ENCODE peak calls at places on chromosomes 16 and 17, in six cellular contexts. S, K, H, X, T and M are unnamed samples.

GRCh38 chr16:68786685-68787418 is 49.8 kb downstream of the CDH1 start:
- DNase-seq in T (no peak), H (peak), X (no peak), K (no peak), S (no peak), M (no peak)

GRCh38 chr17:77320046-77320445 is 179.3 kb downstream of the SEC14L1 start:
- DNase-seq in K (no peak), X (peak), H (peak), T (peak), S (no peak), M (no peak)

GRCh38 chr17:48878920-48879898 is 13.4 kb upstream of the ATP5MC1 start:
- DNase-seq in K (peak), X (peak), S (peak), H (peak), T (no peak), M (peak)

GRCh38 chr17:19336938-19337711 is 25.4 kb downstream of the B9D1 start:
- DNase-seq in K (no peak), S (no peak), X (no peak), H (no peak), T (peak), M (no peak)

GRCh38 chr17:48123111-48123510 is 15.5 kb downstream of the SNX11 start:
- DNase-seq in T (no peak), K (no peak), X (no peak), S (no peak), H (no peak), M (no peak)

GRCh38 chr16:47142469-47143328 is 1.0 kb downstream of the NETO2 start:
- DNase-seq in X (peak), S (peak), T (peak), H (peak), K (peak), M (peak)

GRCh38 chr16:80084614-80085013 is 456.2 kb upstream of the DYNLRB2 start:
- DNase-seq in S (peak), H (peak), K (no peak), X (peak), T (no peak), M (no peak)

GRCh38 chr17:65055708-65056638 is 567 bp downstream of the GNA13 start:
- DNase-seq in K (peak), S (peak), T (peak), X (peak), H (peak), M (peak)

GRCh38 chr17:30244853-30245385 is 9.4 kb upstream of the SLC6A4 start:
- DNase-seq in K (no peak), S (no peak), H (peak), X (peak), T (no peak), M (no peak)

GRCh38 chr16:80367037-80367658 is 173.6 kb upstream of the DYNLRB2 start:
- DNase-seq in H (no peak), S (no peak), K (no peak), T (no peak), X (no peak), M (no peak)

GRCh38 chr16:90035902-90036301 is 16.6 kb upstream of the DBNDD1 start:
- DNase-seq in X (no peak), T (no peak), H (no peak), S (no peak), K (no peak), M (no peak)

GRCh38 chr16:85151603-85152413 is 39.5 kb upstream of the CIBAR2 start:
- DNase-seq in X (peak), T (no peak), S (peak), K (no peak), H (peak), M (no peak)

GRCh38 chr17:83002118-83002805 is 77.1 kb upstream of the METRNL start:
- DNase-seq in K (no peak), H (no peak), S (no peak), X (no peak), T (peak), M (no peak)

GRCh38 chr17:80082403-80083135 is 18.8 kb upstream of the GAA start:
- DNase-seq in X (peak), H (peak), T (no peak), K (peak), S (peak), M (peak)

GRCh38 chr17:7011942-7012254 is 526 bp upstream of the RNASEK start:
- DNase-seq in T (no peak), K (no peak), H (no peak), S (no peak), X (no peak), M (no peak)

GRCh38 chr17:81806461-81807209 is 2.7 kb downstream of the GCGR start:
- DNase-seq in X (no peak), H (no peak), K (no peak), S (no peak), T (no peak), M (no peak)

GRCh38 chr17:42428141-42428944 is 5.3 kb upstream of the CAVIN1 start:
- DNase-seq in S (peak), X (peak), T (no peak), H (peak), K (peak), M (no peak)

GRCh38 chr16:12846592-12846991 is 42.9 kb upstream of the CPPED1 start:
- DNase-seq in X (no peak), K (no peak), S (no peak), H (no peak), T (no peak), M (no peak)

GRCh38 chr16:55510185-55510805 is 1.4 kb downstream of the LPCAT2 start:
- DNase-seq in K (no peak), X (no peak), T (no peak), S (no peak), H (no peak), M (no peak)

GRCh38 chr17:4175921-4176802 is 33.2 kb downstream of the CYB5D2 start:
- DNase-seq in K (no peak), S (peak), H (peak), X (peak), T (no peak), M (peak)

GRCh38 chr17:80454557-80455327 is 21.7 kb downstream of the NPTX1 start:
- DNase-seq in S (peak), H (peak), K (peak), X (peak), T (peak), M (peak)

GRCh38 chr17:78438271-78438691 is 59.8 kb downstream of the PGS1 start:
- DNase-seq in K (no peak), S (peak), T (no peak), H (peak), X (no peak), M (no peak)

GRCh38 chr17:9291912-9292562 is 270.7 kb downstream of the NTN1 start:
- DNase-seq in S (peak), K (peak), H (peak), T (no peak), X (no peak), M (peak)

GRCh38 chr17:58643147-58643546 is 48.7 kb downstream of the TEX14 start:
- DNase-seq in X (peak), H (peak), K (no peak), T (no peak), S (no peak), M (no peak)

GRCh38 chr17:77736207-77736600 is 222.3 kb upstream of the TNRC6C start:
- DNase-seq in S (no peak), X (no peak), K (no peak), T (no peak), H (peak), M (no peak)

GRCh38 chr17:59373879-59374495 is 42.5 kb downstream of the YPEL2 start:
- DNase-seq in T (no peak), H (peak), X (peak), K (no peak), S (no peak), M (no peak)